ENCODE peak calls at places on chromosomes 16 and 17, in ten cellular contexts. One of them, this sample, is unnamed. For H3K4me1, the result is how much of the 10 kb centered on the place peaks cover.

GRCh38 chr17:55005520-55005919 is 37.0 kb downstream of the STXBP4 start:
- DNase-seq in GM12878: no peak
- DNase-seq in suprapubic skin: no peak
- DNase-seq in A549: no peak
- DNase-seq in upper lobe of left lung: no peak
- DNase-seq in ovary: no peak
- DNase-seq in stomach: no peak
- DNase-seq in H1: no peak
- DNase-seq in SK-N-SH: peak
- DNase-seq in tibial nerve: no peak
- DNase-seq in this sample: no peak

GRCh38 chr16:77579283-77579985 is 142.9 kb upstream of the NUDT7 start:
- DNase-seq in GM12878: no peak
- DNase-seq in suprapubic skin: no peak
- DNase-seq in A549: no peak
- DNase-seq in upper lobe of left lung: no peak
- DNase-seq in ovary: no peak
- DNase-seq in stomach: no peak
- DNase-seq in H1: no peak
- DNase-seq in SK-N-SH: no peak
- DNase-seq in tibial nerve: no peak
- DNase-seq in this sample: no peak

GRCh38 chr16:27361987-27362386 is 40.0 kb upstream of the IL21R start:
- DNase-seq in GM12878: no peak
- DNase-seq in suprapubic skin: no peak
- DNase-seq in A549: no peak
- DNase-seq in upper lobe of left lung: no peak
- DNase-seq in ovary: no peak
- DNase-seq in stomach: no peak
- DNase-seq in H1: no peak
- DNase-seq in SK-N-SH: no peak
- DNase-seq in tibial nerve: no peak
- DNase-seq in this sample: no peak

GRCh38 chr17:82794781-82795505 is 43.1 kb downstream of the TBCD start:
- DNase-seq in GM12878: no peak
- DNase-seq in suprapubic skin: no peak
- DNase-seq in A549: no peak
- DNase-seq in upper lobe of left lung: no peak
- DNase-seq in ovary: no peak
- DNase-seq in stomach: no peak
- DNase-seq in H1: no peak
- DNase-seq in SK-N-SH: no peak
- DNase-seq in tibial nerve: no peak
- DNase-seq in this sample: no peak

GRCh38 chr17:44804301-44805061 is 25.6 kb downstream of the GJC1 start:
- DNase-seq in GM12878: no peak
- DNase-seq in suprapubic skin: no peak
- DNase-seq in A549: no peak
- DNase-seq in upper lobe of left lung: no peak
- DNase-seq in ovary: no peak
- DNase-seq in stomach: no peak
- DNase-seq in H1: no peak
- DNase-seq in SK-N-SH: no peak
- DNase-seq in tibial nerve: peak
- DNase-seq in this sample: peak

GRCh38 chr17:49873926-49874325 is 26.1 kb upstream of the TAC4 start:
- DNase-seq in GM12878: no peak
- DNase-seq in suprapubic skin: no peak
- DNase-seq in A549: no peak
- DNase-seq in upper lobe of left lung: peak
- DNase-seq in ovary: no peak
- DNase-seq in stomach: no peak
- DNase-seq in H1: no peak
- DNase-seq in SK-N-SH: no peak
- DNase-seq in tibial nerve: no peak
- DNase-seq in this sample: no peak

GRCh38 chr17:50360716-50361115 is 12.3 kb downstream of the MRPL27 start:
- DNase-seq in GM12878: no peak
- DNase-seq in suprapubic skin: no peak
- DNase-seq in A549: no peak
- DNase-seq in upper lobe of left lung: no peak
- DNase-seq in ovary: no peak
- DNase-seq in stomach: no peak
- DNase-seq in H1: no peak
- DNase-seq in SK-N-SH: no peak
- DNase-seq in tibial nerve: no peak
- DNase-seq in this sample: no peak

GRCh38 chr17:82051776-82052637 is at the start of the genes GPS1 and RFNG:
- DNase-seq in GM12878: no peak
- DNase-seq in suprapubic skin: no peak
- DNase-seq in A549: peak
- DNase-seq in upper lobe of left lung: peak
- DNase-seq in ovary: peak
- DNase-seq in stomach: peak
- DNase-seq in H1: peak
- DNase-seq in SK-N-SH: peak
- DNase-seq in tibial nerve: peak
- DNase-seq in this sample: peak

GRCh38 chr16:83606486-83607030 is 201.2 kb upstream of the HSBP1 start:
- DNase-seq in GM12878: no peak
- DNase-seq in suprapubic skin: no peak
- DNase-seq in A549: peak
- DNase-seq in upper lobe of left lung: no peak
- DNase-seq in ovary: no peak
- DNase-seq in stomach: no peak
- DNase-seq in H1: peak
- DNase-seq in SK-N-SH: no peak
- DNase-seq in tibial nerve: no peak
- DNase-seq in this sample: no peak

GRCh38 chr17:66747561-66748275 is 87.2 kb upstream of the CACNG5 start:
- DNase-seq in GM12878: no peak
- DNase-seq in suprapubic skin: peak
- DNase-seq in A549: no peak
- DNase-seq in upper lobe of left lung: no peak
- DNase-seq in ovary: no peak
- DNase-seq in stomach: no peak
- DNase-seq in H1: no peak
- DNase-seq in SK-N-SH: no peak
- DNase-seq in tibial nerve: no peak
- DNase-seq in this sample: no peak

GRCh38 chr17:29138184-29138955 is 41.8 kb downstream of the MYO18A start:
- DNase-seq in GM12878: no peak
- DNase-seq in suprapubic skin: no peak
- DNase-seq in A549: no peak
- DNase-seq in upper lobe of left lung: no peak
- DNase-seq in ovary: no peak
- DNase-seq in stomach: no peak
- DNase-seq in H1: no peak
- DNase-seq in SK-N-SH: no peak
- DNase-seq in tibial nerve: no peak
- DNase-seq in this sample: no peak

GRCh38 chr17:15981208-15981607 is 18.3 kb downstream of the ZSWIM7 start:
- DNase-seq in GM12878: peak
- DNase-seq in suprapubic skin: no peak
- DNase-seq in A549: no peak
- DNase-seq in upper lobe of left lung: no peak
- DNase-seq in ovary: no peak
- DNase-seq in stomach: no peak
- DNase-seq in H1: no peak
- DNase-seq in SK-N-SH: no peak
- DNase-seq in tibial nerve: no peak
- DNase-seq in this sample: no peak

GRCh38 chr16:1003551-1004347 is 22.2 kb downstream of the SOX8 start:
- DNase-seq in GM12878: no peak
- DNase-seq in suprapubic skin: no peak
- DNase-seq in A549: no peak
- DNase-seq in upper lobe of left lung: no peak
- DNase-seq in ovary: no peak
- DNase-seq in stomach: no peak
- DNase-seq in H1: no peak
- DNase-seq in SK-N-SH: no peak
- DNase-seq in tibial nerve: no peak
- DNase-seq in this sample: no peak

GRCh38 chr17:7700510-7700909 is 4.5 kb upstream of the EFNB3 start:
- DNase-seq in GM12878: no peak
- DNase-seq in suprapubic skin: no peak
- DNase-seq in A549: no peak
- DNase-seq in upper lobe of left lung: no peak
- DNase-seq in ovary: no peak
- DNase-seq in stomach: no peak
- DNase-seq in H1: no peak
- DNase-seq in SK-N-SH: no peak
- DNase-seq in tibial nerve: no peak
- DNase-seq in this sample: no peak

GRCh38 chr16:68386628-68387027 is 61.7 kb downstream of the SMPD3 start:
- DNase-seq in GM12878: no peak
- DNase-seq in suprapubic skin: no peak
- DNase-seq in A549: no peak
- DNase-seq in upper lobe of left lung: peak
- DNase-seq in ovary: no peak
- DNase-seq in stomach: peak
- DNase-seq in H1: no peak
- DNase-seq in SK-N-SH: peak
- DNase-seq in tibial nerve: no peak
- DNase-seq in this sample: peak

GRCh38 chr17:38868968-38869646 is 751 bp upstream of the LASP1 start:
- DNase-seq in GM12878: peak
- DNase-seq in suprapubic skin: peak
- DNase-seq in A549: peak
- DNase-seq in upper lobe of left lung: peak
- DNase-seq in ovary: peak
- DNase-seq in stomach: peak
- DNase-seq in H1: peak
- DNase-seq in SK-N-SH: peak
- DNase-seq in tibial nerve: peak
- DNase-seq in this sample: peak
- TF ChIP-seq EP300 in GM12878: peak
- TF ChIP-seq EP300 in suprapubic skin: no peak
- TF ChIP-seq EP300 in A549: peak
- TF ChIP-seq EP300 in upper lobe of left lung: no peak
- TF ChIP-seq EP300 in ovary: no peak
- TF ChIP-seq EP300 in stomach: no peak
- TF ChIP-seq EP300 in H1: no peak
- TF ChIP-seq EP300 in SK-N-SH: no peak
- TF ChIP-seq EP300 in tibial nerve: peak
- TF ChIP-seq EP300 in this sample: no peak

DNA sequence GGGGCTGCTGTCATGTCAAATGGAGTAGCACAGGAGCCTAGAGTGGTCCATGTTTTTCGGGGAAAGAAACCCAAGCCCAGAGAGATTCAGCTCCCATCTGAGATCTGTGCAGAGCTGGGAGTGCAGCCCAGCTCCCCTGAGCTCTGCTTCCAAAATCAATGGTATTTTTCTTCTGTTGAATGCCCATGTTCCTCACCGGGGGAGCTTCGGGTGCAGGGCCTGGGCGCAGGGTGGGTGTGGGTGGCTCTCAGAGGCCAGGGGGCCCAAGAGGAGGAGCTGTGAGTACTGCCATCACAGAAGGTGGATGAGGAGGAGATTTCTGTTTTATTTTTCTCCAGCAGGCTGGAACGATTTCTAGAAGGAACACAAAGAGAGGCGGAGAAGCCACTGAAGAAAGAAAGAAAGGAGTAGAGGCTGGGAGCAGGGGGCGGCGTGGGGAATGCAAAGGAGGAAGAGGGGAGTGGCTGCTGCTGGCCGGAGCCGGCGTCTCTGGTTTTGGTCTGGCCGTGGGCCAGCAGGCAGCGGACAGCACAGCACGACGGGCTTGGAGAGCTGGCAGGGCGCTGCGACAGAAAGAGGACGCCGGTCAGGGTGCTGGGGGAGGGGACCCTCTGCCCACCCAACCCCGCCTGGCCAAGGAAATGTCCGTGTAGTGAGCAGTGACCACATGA is 76.2 kb upstream of the KSR1 start:
- DNase-seq in GM12878: no peak
- DNase-seq in suprapubic skin: no peak
- DNase-seq in A549: no peak
- DNase-seq in upper lobe of left lung: peak
- DNase-seq in ovary: peak
- DNase-seq in stomach: peak
- DNase-seq in H1: no peak
- DNase-seq in SK-N-SH: peak
- DNase-seq in tibial nerve: peak
- DNase-seq in this sample: peak
- H3K4me1 ChIP-seq in GM12878: under half
- H3K4me1 ChIP-seq in suprapubic skin: under half
- H3K4me1 ChIP-seq in A549: under half
- H3K4me1 ChIP-seq in upper lobe of left lung: under half
- H3K4me1 ChIP-seq in ovary: under half
- H3K4me1 ChIP-seq in stomach: under half
- H3K4me1 ChIP-seq in H1: under half
- H3K4me1 ChIP-seq in SK-N-SH: under half
- H3K4me1 ChIP-seq in tibial nerve: under half
- H3K4me1 ChIP-seq in this sample: under half

DNA sequence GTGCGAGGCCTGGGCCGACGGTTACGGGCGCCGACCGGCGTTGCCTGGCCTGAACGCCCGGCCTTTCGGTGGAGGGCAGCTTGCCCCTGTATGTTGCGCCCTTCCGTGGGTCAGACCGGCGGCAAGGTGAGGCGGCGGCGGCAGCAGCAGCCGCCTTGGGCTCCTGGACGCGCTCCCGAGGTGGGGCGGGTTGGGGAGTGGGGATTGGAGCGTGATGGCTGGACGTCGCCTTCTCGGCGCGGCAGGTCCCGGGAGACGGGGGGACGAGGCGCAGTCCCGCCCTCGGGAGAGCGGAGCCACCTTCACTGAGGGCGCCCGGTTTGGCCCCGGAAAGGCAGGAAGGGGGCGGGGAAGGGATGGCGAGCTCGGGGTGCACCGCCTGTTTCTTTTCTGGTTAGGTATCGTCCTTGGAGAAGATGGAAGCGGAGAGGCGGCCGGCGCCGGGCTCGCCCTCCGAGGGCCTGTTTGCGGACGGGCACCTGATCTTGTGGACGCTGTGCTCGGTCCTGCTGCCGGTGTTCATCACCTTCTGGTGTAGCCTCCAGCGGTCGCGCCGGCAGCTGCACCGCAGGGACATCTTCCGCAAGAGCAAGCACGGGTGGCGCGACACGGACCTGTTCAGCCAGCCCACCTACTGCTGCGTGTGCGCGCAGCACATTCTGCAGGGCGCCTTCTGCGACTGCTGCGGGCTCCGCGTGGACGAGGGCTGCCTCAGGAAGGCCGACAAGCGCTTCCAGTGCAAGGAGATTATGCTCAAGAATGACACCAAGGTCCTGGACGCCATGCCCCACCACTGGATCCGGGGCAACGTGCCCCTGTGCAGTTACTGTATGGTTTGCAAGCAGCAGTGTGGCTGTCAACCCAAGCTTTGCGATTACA is 668 bp downstream of the DGKE start:
- DNase-seq in GM12878: peak
- DNase-seq in suprapubic skin: peak
- DNase-seq in A549: peak
- DNase-seq in upper lobe of left lung: peak
- DNase-seq in ovary: peak
- DNase-seq in stomach: peak
- DNase-seq in H1: peak
- DNase-seq in SK-N-SH: peak
- DNase-seq in tibial nerve: peak
- DNase-seq in this sample: peak
- TF ChIP-seq EP300 in GM12878: no peak
- TF ChIP-seq EP300 in suprapubic skin: no peak
- TF ChIP-seq EP300 in A549: no peak
- TF ChIP-seq EP300 in upper lobe of left lung: no peak
- TF ChIP-seq EP300 in ovary: no peak
- TF ChIP-seq EP300 in stomach: no peak
- TF ChIP-seq EP300 in H1: no peak
- TF ChIP-seq EP300 in SK-N-SH: no peak
- TF ChIP-seq EP300 in tibial nerve: no peak
- TF ChIP-seq EP300 in this sample: no peak

GRCh38 chr16:85330694-85331188 is 218.5 kb upstream of the CIBAR2 start:
- DNase-seq in GM12878: no peak
- DNase-seq in suprapubic skin: no peak
- DNase-seq in A549: peak
- DNase-seq in upper lobe of left lung: no peak
- DNase-seq in ovary: no peak
- DNase-seq in stomach: no peak
- DNase-seq in H1: no peak
- DNase-seq in SK-N-SH: peak
- DNase-seq in tibial nerve: no peak
- DNase-seq in this sample: no peak
- H3K4me1 ChIP-seq in GM12878: under half
- H3K4me1 ChIP-seq in suprapubic skin: under half
- H3K4me1 ChIP-seq in A549: under half
- H3K4me1 ChIP-seq in upper lobe of left lung: under half
- H3K4me1 ChIP-seq in ovary: under half
- H3K4me1 ChIP-seq in stomach: under half
- H3K4me1 ChIP-seq in H1: under half
- H3K4me1 ChIP-seq in SK-N-SH: under half
- H3K4me1 ChIP-seq in tibial nerve: under half
- H3K4me1 ChIP-seq in this sample: under half